ENCODE peak calls at places on chromosomes 7 and 10, in four cellular contexts. D is astrocyte of the cerebellum, W is body of pancreas, R is coronary artery. Q is an unnamed sample.

GRCh38 chr10:60604356-60604755 is 173.9 kb upstream of the CDK1 start:
- DNase-seq in R (no peak), D (no peak), W (no peak), Q (peak; percentile 1)

GRCh38 chr7:16905300-16906044 is 23.7 kb upstream of the AGR3 start:
- DNase-seq in R (no peak), D (peak; percentile 78), W (no peak), Q (peak; percentile 57)

GRCh38 chr10:67912330-67912946 is 28.0 kb downstream of the SIRT1 start:
- DNase-seq in R (no peak), W (no peak), D (no peak), Q (no peak)

GRCh38 chr10:97551271-97551670 is 21.3 kb upstream of the ANKRD2 start:
- DNase-seq in D (no peak), W (no peak), R (no peak), Q (no peak)

GRCh38 chr7:46752881-46753366 is 829.0 kb downstream of the TNS3 start:
- DNase-seq in D (no peak), W (no peak), R (no peak), Q (peak; percentile 72)

GRCh38 chr10:102612964-102613275 is 31.4 kb upstream of the TRIM8 start:
- DNase-seq in D (no peak), R (no peak), W (no peak), Q (no peak)

GRCh38 chr7:148303295-148304013 is 287.1 kb upstream of the C7orf33 start:
- DNase-seq in D (no peak), R (no peak), W (peak; percentile 46), Q (peak; percentile 14)

GRCh38 chr10:122949296-122949695 is 4.7 kb downstream of the C10orf88 start:
- DNase-seq in D (no peak), W (no peak), R (no peak), Q (no peak)

GRCh38 chr7:135672560-135673359 is 10.4 kb downstream of the STMP1 start:
- DNase-seq in D (peak; percentile 78), R (no peak), W (no peak), Q (peak; percentile 73)

GRCh38 chr7:80496586-80496985 is 15.3 kb downstream of the GNAT3 start:
- DNase-seq in R (no peak), W (no peak), D (no peak), Q (peak; percentile 52)

GRCh38 chr10:125158528-125159485 is 1.6 kb downstream of the CTBP2 start:
- DNase-seq in R (peak; percentile 74), D (no peak), W (peak; percentile 45), Q (peak; percentile 76)

GRCh38 chr10:34522542-34522941 is 292.6 kb downstream of the PARD3 start:
- DNase-seq in D (no peak), R (no peak), W (no peak), Q (peak; percentile 57)

GRCh38 chr7:73671857-73672445 is 4.3 kb downstream of the VPS37D start:
- DNase-seq in R (no peak), W (no peak), D (no peak), Q (no peak)

GRCh38 chr7:151993977-151994676 is 31.3 kb upstream of the GALNT11 start:
- DNase-seq in D (no peak), R (no peak), W (no peak), Q (no peak)

DNA sequence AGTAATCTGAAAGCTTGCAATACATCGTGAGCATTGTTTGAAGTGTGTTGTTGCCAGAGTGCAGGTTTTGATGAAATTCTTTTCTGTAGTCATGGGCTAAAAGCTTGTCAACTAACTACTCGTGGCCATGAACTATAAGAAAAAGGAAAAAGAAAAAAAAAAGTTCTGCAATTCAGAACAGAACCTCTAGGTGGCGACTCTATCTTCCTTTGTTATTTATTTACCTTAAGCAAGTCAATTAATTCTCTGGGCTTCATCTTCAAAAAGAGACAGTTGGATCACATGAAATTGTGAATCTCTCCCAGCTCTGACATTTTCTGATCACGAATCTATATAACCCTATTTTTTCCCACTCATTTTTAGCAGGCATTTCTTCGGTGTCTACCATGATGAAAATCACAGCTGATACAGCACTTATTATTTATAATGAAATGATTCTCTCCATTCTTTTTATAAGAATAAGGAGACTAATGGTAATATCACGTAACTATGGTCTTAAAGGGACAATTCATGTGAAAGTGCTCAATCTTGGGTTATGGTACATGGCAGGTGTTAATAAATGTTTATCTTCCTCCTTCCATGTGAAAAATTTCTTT is 18.8 kb downstream of the TMEM196 start:
- DNase-seq in W (no peak), D (peak; percentile 19), R (no peak), Q (peak; percentile 57)
- H3K4me3 ChIP-seq in W (no peak overlapping the region), D (no peak overlapping the region), R (no peak overlapping the region), Q (no peak overlapping the region)

GRCh38 chr10:71431216-71431944 is 34.7 kb downstream of the CDH23 start:
- DNase-seq in D (no peak), W (no peak), R (no peak), Q (no peak)

GRCh38 chr10:71431945-71432905 is 35.5 kb downstream of the CDH23 start:
- DNase-seq in D (no peak), R (no peak), W (no peak), Q (no peak)

GRCh38 chr10:71429304-71429703 is 32.6 kb downstream of the CDH23 start:
- DNase-seq in R (no peak), W (no peak), D (no peak), Q (no peak)

GRCh38 chr10:71427246-71427645 is 30.5 kb downstream of the CDH23 start:
- DNase-seq in D (no peak), R (no peak), W (no peak), Q (no peak)

DNA sequence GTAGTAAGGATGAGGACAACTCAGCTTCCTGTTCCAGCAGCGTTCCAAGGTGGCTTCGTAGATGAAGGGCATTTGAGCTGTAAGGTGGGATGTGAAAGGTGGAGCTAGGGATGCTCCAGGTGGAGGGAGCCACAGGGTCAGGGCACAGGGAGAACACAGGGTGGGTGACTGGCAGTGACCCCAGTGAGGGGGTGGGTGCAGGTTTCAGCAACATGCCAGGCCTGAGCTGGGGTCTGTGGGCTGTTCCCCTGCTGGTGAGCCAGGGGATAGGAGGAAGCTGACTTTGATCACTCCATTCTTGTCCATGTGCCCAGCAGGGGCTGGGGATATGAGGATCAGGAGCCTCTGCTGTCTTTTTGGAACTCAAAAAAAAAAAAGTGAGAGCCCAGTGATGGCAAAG is 33.2 kb downstream of the CDH23 start:
- DNase-seq in D (no peak), W (no peak), R (no peak), Q (no peak)
- TF ChIP-seq CTCF in D (peak; percentile 22), W (no peak), R (no peak), Q (peak; percentile 26)

DNA sequence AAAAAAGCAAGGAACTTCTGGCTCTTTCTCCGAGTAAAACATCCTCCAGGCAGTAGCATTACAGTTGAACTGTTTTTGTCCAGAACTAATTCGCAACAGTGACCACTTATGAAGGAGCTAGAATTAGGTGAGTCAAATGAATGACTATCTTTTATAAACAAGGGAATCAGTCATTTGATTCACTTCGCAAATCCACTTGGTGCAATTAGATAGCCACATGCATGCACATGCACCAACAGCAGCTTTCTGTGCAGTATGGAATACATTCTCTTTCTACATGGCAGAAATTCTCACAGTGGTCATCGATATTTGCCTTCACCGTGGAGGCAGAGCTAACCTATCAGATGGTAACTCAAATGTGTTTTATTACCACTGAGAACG is 118.8 kb downstream of the CDK6 start:
- DNase-seq in R (no peak), W (no peak), D (peak; percentile 37), Q (no peak)
- H3K4me3 ChIP-seq in R (peak overlapping the region; percentile 80), W (no peak overlapping the region), D (peak overlapping the region; percentile 40), Q (peak overlapping the region; percentile 46)

DNA sequence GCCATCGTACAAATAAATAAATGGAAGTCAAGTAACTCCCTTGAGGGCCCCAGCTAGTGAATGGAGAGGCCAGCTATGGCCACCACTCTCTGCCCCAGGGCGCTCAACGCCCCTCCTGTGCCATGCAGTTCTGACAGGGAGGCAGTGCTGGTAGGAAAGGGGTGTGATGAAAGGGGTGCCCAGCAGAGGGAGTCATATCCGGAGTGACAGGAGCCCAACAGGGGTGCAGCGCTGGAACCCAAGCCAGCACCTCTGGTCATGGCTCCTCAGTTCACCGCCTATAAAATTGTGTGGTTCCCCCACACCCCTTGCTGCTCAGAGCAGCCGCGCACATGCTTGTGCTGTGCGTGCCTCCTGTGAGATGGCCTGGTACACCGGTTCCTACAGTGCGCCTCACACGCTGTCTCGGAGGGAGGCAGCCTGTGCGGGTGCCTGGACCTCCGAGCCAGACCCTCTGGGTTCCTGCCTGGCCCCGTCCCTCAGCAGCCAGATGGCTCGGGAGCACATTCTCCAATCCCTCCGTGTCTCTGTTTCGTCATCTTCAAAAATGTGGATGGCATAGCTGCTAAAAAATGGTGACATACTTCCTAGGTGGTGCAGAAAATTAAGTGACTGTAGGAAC is 125.6 kb downstream of the EGFR start:
- DNase-seq in W (no peak), R (no peak), D (no peak), Q (no peak)
- TF ChIP-seq CTCF in W (no peak), R (no peak), D (peak; percentile 24), Q (peak; percentile 44)

GRCh38 chr7:92584953-92585352 is 5.2 kb downstream of the FAM133B start:
- DNase-seq in R (no peak), D (no peak), W (no peak), Q (no peak)
- H3K4me3 ChIP-seq in R (no peak overlapping the region), D (no peak overlapping the region), W (no peak overlapping the region), Q (no peak overlapping the region)

Q was measured in fibroblast of villous mesenchyme.